ENCODE peak calls at places on chromosomes 7 and 10, in six cellular contexts. I, X, E, A, G and T are unnamed samples.

GRCh38 chr10:11663763-11664555 is 52.5 kb upstream of the USP6NL start:
- DNase-seq in G (peak; percentile 23), A (no peak), I (no peak), E (peak; percentile 75), X (peak; percentile 68), T (no peak)

GRCh38 chr7:71566991-71567390 is 435.0 kb downstream of the GALNT17 start:
- DNase-seq in X (no peak), G (no peak), I (no peak), A (no peak), E (no peak), T (no peak)

GRCh38 chr7:69430502-69431145 is 167.7 kb upstream of the AUTS2 start:
- DNase-seq in X (no peak), A (no peak), I (no peak), E (peak; percentile 11), G (no peak), T (no peak)

GRCh38 chr10:48606530-48607355 is 1.9 kb upstream of the ARHGAP22 start:
- DNase-seq in X (no peak), E (peak; percentile 25), I (no peak), G (peak; percentile 58), A (peak; percentile 94), T (no peak)

GRCh38 chr10:36943534-36943933 is 181.9 kb upstream of the ANKRD30A start:
- DNase-seq in X (no peak), I (no peak), G (no peak), E (no peak), A (no peak), T (no peak)

GRCh38 chr10:95831076-95831475 is 75.1 kb downstream of the ENTPD1 start:
- DNase-seq in G (no peak), I (no peak), X (no peak), E (no peak), A (no peak), T (no peak)

GRCh38 chr10:60444494-60445064 is 54.9 kb upstream of the ANK3 start:
- DNase-seq in G (no peak), A (peak; percentile 73), X (no peak), I (peak; percentile 31), E (no peak), T (no peak)

GRCh38 chr10:106515206-106515790 is 649.2 kb downstream of the SORCS1 start:
- DNase-seq in A (no peak), I (no peak), E (no peak), X (no peak), G (no peak), T (no peak)

GRCh38 chr10:48449501-48450232 is 143.2 kb downstream of the MAPK8 start:
- DNase-seq in X (no peak), G (no peak), I (no peak), A (no peak), E (no peak), T (no peak)

GRCh38 chr10:43045631-43046287 is 31.1 kb upstream of the RET start:
- DNase-seq in A (no peak), X (peak; percentile 35), I (no peak), G (peak; percentile 62), E (peak; percentile 5), T (no peak)

GRCh38 chr7:118352854-118353453 is 128.4 kb downstream of the ANKRD7 start:
- DNase-seq in A (peak; percentile 31), G (no peak), I (peak; percentile 60), E (no peak), X (no peak), T (no peak)

GRCh38 chr10:112689327-112689726 is 242.3 kb downstream of the VTI1A start:
- DNase-seq in I (no peak), X (no peak), E (peak; percentile 23), G (no peak), A (peak; percentile 47), T (no peak)

GRCh38 chr7:102447311-102447710 is 13.9 kb downstream of the ORAI2 start:
- DNase-seq in A (no peak), G (no peak), I (no peak), X (no peak), E (no peak), T (peak; percentile 51)

GRCh38 chr7:45889367-45890067 is 1.2 kb downstream of the IGFBP1 start:
- DNase-seq in X (no peak), G (no peak), A (no peak), E (no peak), I (no peak), T (no peak)

GRCh38 chr10:74900297-74900696 is 73.9 kb downstream of the KAT6B start:
- DNase-seq in A (no peak), E (peak; percentile 17), X (no peak), G (no peak), I (peak; percentile 79), T (no peak)

GRCh38 chr7:3605222-3605621 is 304.2 kb downstream of the SDK1 start:
- DNase-seq in G (no peak), I (no peak), X (no peak), A (peak; percentile 40), E (no peak), T (no peak)

GRCh38 chr7:34320926-34321609 is 336.9 kb upstream of the NPSR1 start:
- DNase-seq in I (peak; percentile 69), G (no peak), A (peak; percentile 66), E (peak; percentile 68), X (no peak), T (peak; percentile 80)

GRCh38 chr10:5959116-5959515 is 18.2 kb downstream of the IL15RA start:
- DNase-seq in I (no peak), G (peak; percentile 49), X (no peak), E (no peak), A (no peak), T (no peak)

GRCh38 chr10:22611425-22612111 is 102.8 kb downstream of the PIP4K2A start:
- DNase-seq in E (peak; percentile 28), X (no peak), A (no peak), G (no peak), I (peak; percentile 61), T (no peak)

GRCh38 chr7:90761584-90761983 is 165.5 kb downstream of the CDK14 start:
- DNase-seq in G (no peak), A (no peak), X (no peak), I (no peak), E (no peak), T (no peak)

GRCh38 chr7:100966542-100967291 is 2.6 kb upstream of the MUC12 start:
- DNase-seq in A (no peak), X (peak; percentile 70), E (peak; percentile 61), I (no peak), G (peak; percentile 84), T (peak; percentile 83)
- TF ChIP-seq CTCF in A (no peak), X (no peak), E (no peak), I (no peak), G (no peak), T (no peak)

GRCh38 chr7:100867796-100868485 is 754 bp downstream of the TRIP6 start:
- DNase-seq in I (no peak), X (no peak), G (no peak), A (no peak), E (no peak), T (peak; percentile 81)
- H3K4me3 ChIP-seq in I (peak overlapping the region; percentile 29), X (peak overlapping the region; percentile 66), G (peak overlapping the region; percentile 94), A (peak overlapping the region; percentile 98), E (peak overlapping the region; percentile 72), T (peak overlapping the region; percentile 71)

DNA sequence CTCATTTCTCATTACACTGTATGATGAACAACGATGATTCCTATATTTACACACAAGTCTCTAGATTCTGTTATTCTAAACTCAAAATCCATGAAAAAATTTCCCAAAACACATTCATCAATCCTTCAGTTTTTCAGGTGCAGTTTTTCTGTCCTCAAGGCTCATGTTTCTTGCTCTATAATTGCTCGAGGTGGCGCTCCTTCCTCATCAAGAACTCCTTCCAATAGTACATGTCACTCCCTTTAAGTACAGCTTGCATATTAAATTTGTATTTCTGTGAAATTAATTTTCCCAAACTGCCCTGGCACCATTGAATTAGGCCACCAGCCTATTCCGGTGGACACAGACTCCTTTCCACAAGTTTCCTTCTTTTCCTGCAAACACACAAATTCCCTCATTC is 188.7 kb upstream of the MINDY3 start:
- DNase-seq in I (no peak), G (no peak), E (no peak), X (no peak), A (no peak), T (no peak)
- TF ChIP-seq CTCF in I (no peak), G (no peak), E (no peak), X (no peak), A (no peak), T (no peak)

DNA sequence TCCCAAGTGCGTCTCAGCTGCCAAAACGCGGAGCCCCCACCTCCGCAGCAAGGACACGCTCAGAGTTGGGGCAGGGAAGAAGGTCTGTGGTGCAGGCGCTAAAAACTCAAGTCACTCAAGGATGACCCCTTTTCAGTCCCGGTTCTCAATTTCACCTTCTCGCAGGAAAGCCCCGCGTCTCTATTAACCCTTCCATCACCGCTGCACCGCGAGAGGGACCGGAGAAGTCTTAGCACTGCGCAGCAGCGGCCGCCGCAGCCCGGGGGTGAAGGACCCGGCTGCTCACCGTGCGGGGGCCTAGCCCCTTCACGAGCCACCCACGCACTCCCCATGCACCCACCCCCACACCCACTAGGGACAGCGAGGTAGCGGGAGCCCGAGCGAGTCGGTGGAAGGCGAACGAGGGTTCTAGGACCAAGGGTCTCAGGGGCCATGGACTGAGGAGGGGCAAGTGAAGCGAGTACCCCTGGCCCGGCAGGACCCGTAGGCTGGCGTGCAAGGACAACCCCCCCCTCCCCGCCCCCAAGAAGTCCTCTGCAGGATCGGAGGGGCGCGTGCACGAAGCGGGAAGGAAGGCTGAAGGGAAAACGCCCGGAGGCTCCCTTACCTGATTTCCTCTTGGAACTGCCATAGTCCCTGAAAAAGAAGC is 162.8 kb downstream of the SH3PXD2A start:
- DNase-seq in I (peak; percentile 76), E (peak; percentile 47), G (no peak), A (no peak), X (no peak), T (peak; percentile 73)
- H3K4me3 ChIP-seq in I (peak overlapping the region; percentile 86), E (peak overlapping the region; percentile 14), G (peak overlapping the region; percentile 49), A (peak overlapping the region; percentile 20), X (peak overlapping the region; percentile 56), T (peak overlapping the region; percentile 44)

GRCh38 chr7:93176961-93177580 is 28.9 kb upstream of the SAMD9L start:
- DNase-seq in A (no peak), G (no peak), E (no peak), I (no peak), X (no peak), T (no peak)

GRCh38 chr7:93175219-93175618 is 27.0 kb upstream of the SAMD9L start:
- DNase-seq in I (no peak), G (no peak), X (no peak), E (no peak), A (no peak), T (no peak)

GRCh38 chr7:93172683-93173082 is 24.5 kb upstream of the SAMD9L start:
- DNase-seq in X (no peak), G (no peak), A (no peak), E (no peak), I (no peak), T (no peak)

GRCh38 chr7:93179173-93179572 is 31.0 kb upstream of the SAMD9L start:
- DNase-seq in G (no peak), X (no peak), I (no peak), E (no peak), A (no peak), T (no peak)

DNA sequence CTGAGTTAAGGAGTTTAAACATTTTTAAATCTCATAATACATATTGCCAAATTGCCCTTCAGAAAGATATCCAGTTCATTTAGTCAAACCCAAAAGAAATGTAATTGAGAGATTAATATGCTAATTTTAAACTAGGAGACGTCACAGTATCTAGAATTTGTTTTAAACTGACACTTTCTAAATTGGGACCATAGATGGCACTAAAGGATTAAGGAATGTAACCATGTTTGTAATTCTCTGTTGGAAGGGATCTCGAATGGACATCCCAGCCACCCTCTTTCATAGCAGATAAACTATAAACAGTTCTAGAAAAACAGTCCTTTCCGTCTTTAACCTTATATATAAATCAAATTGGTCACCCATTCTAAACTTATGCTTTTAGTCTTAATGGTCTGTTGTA is 30.0 kb upstream of the SAMD9L start:
- DNase-seq in G (no peak), E (no peak), X (no peak), I (no peak), A (peak; percentile 45), T (no peak)
- TF ChIP-seq CTCF in G (no peak), E (peak; percentile 44), X (no peak), I (peak; percentile 25), A (no peak), T (no peak)